ENCODE peak calls at places on chromosome 14, in nine cellular contexts. D, C, N, H, U, L, B, K and F are unnamed samples.

GRCh38 chr14:97977711-97978261 is 1180.6 kb downstream of the VRK1 start:
- DNase-seq in D (peak), C (no peak), N (peak), H (no peak), U (peak), L (peak), B (no peak), K (peak), F (no peak)

GRCh38 chr14:52840916-52841315 is 49.5 kb upstream of the GNPNAT1 start:
- DNase-seq in D (no peak), C (no peak), N (peak), H (no peak), U (no peak), L (no peak), B (peak), K (no peak), F (no peak)

GRCh38 chr14:22420598-22421186 is 168.3 kb downstream of the DAD1 start:
- DNase-seq in D (no peak), C (no peak), N (no peak), H (no peak), U (no peak), L (no peak), B (no peak), K (no peak), F (no peak)

GRCh38 chr14:104020471-104020870 is 65.0 kb upstream of the ASPG start:
- DNase-seq in D (no peak), C (no peak), N (no peak), H (no peak), U (no peak), L (no peak), B (no peak), K (no peak), F (no peak)

GRCh38 chr14:30240002-30240401 is 312.4 kb upstream of the PRKD1 start:
- DNase-seq in D (no peak), C (no peak), N (no peak), H (no peak), U (no peak), L (no peak), B (no peak), K (no peak), F (no peak)

GRCh38 chr14:106518054-106518943 is 991.9 kb downstream of the TMEM121 start:
- DNase-seq in D (peak), C (no peak), N (no peak), H (no peak), U (no peak), L (peak), B (no peak), K (no peak), F (no peak)

GRCh38 chr14:64614992-64615391 is 65.2 kb downstream of the PPP1R36 start:
- DNase-seq in D (no peak), C (no peak), N (no peak), H (no peak), U (no peak), L (no peak), B (no peak), K (no peak), F (no peak)

GRCh38 chr14:49908433-49908782 is 15.5 kb downstream of the ARF6 start:
- DNase-seq in D (no peak), C (no peak), N (no peak), H (no peak), U (no peak), L (no peak), B (no peak), K (no peak), F (no peak)

GRCh38 chr14:50835280-50835679 is 4.3 kb upstream of the NIN start:
- DNase-seq in D (no peak), C (no peak), N (no peak), H (no peak), U (no peak), L (no peak), B (no peak), K (no peak), F (no peak)

GRCh38 chr14:91875515-91876286 is 8.4 kb upstream of the TC2N start:
- DNase-seq in D (peak), C (no peak), N (no peak), H (no peak), U (no peak), L (no peak), B (no peak), K (no peak), F (no peak)

GRCh38 chr14:91877376-91877775 is 10.0 kb upstream of the TC2N start:
- DNase-seq in D (no peak), C (no peak), N (no peak), H (no peak), U (no peak), L (no peak), B (no peak), K (no peak), F (no peak)

GRCh38 chr14:91878274-91878673 is 10.9 kb upstream of the TC2N start:
- DNase-seq in D (no peak), C (no peak), N (peak), H (no peak), U (no peak), L (no peak), B (no peak), K (no peak), F (no peak)

GRCh38 chr14:91879196-91879595 is 11.9 kb upstream of the TC2N start:
- DNase-seq in D (no peak), C (no peak), N (no peak), H (no peak), U (no peak), L (no peak), B (no peak), K (no peak), F (no peak)

DNA sequence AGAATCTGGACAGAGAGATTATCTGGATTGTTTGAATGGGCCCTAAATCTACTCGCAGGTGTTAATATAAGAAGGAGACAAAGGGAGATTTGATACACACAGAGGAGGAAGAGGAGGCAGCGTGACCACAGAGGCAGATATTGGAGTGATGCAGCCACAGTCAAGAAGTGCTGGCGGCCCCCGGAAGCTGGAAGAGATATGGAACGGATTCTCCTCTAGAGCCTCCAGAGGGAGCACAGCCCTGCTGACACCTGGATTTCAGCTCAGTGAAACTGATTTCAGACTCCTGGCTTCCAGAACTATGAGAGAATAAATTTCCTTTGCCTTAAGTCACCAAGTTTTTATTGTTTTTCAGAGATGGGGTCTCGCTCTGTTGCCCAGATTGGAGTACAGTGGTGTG is 9.2 kb upstream of the TC2N start:
- DNase-seq in D (no peak), C (no peak), N (peak), H (no peak), U (no peak), L (no peak), B (no peak), K (no peak), F (no peak)
- TF ChIP-seq CTCF in D (no peak), C (no peak), N (no peak), H (no peak), U (no peak), L (no peak), B (no peak), K (no peak), F (no peak)

DNA sequence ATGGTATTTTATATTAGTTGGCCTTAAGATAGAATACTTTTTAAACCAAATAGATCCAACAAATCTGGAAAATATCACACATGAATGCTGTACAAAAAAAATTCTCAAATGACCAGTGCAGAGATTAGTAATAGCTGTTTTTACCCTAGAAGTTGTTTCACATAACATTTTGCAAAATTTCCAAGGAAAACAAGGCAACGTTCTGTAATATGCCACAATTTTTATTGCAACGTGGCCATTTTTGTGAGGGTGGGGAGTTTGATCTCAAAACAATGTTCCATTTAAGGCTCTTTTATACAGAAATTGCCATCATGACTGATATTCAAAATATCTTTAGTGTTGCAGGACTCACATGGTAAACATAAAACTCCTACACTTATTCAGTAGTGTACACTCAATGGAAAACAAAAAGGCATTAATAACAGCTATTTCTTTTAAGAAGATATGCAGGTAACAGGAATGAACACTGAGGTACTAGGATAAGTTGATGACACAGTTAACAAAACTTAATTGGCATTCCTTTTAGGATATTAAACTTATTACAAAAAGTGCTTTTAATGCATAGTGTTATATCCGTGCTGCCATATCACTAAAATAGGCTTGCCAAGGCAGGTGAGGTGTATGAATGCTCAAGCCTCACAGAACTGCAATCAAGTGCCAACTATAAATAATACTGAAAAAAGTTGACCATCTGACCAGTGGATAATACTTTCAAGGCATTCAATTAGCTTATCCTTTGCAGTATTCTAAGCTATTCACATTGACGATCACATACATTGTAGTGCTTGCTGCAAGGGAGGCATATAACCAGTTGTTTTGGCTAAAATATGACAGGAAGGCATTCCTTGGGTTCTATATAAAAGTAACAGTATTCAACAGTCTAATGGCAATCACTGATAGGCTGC is 2.3 kb downstream of the CFL2 start:
- DNase-seq in D (no peak), C (no peak), N (no peak), H (no peak), U (no peak), L (no peak), B (no peak), K (no peak), F (no peak)
- H3K4me3 ChIP-seq in D (no peak), C (no peak), N (peak), H (no peak), U (peak), L (peak), B (no peak), K (peak), F (no peak)

GRCh38 chr14:36177489-36177888 is 967 bp upstream of the PTCSC3 start:
- DNase-seq in D (no peak), C (no peak), N (no peak), H (no peak), U (no peak), L (no peak), B (no peak), K (no peak), F (no peak)
- TF ChIP-seq CTCF in D (no peak), C (no peak), N (no peak), H (no peak), U (no peak), L (no peak), B (no peak), K (no peak), F (no peak)

GRCh38 chr14:100569734-100570251 is 17.4 kb downstream of the BEGAIN start:
- DNase-seq in D (no peak), C (no peak), N (no peak), H (no peak), U (no peak), L (no peak), B (no peak), K (no peak), F (no peak)
- H3K4me3 ChIP-seq in D (no peak), C (no peak), N (no peak), H (no peak), U (no peak), L (no peak), B (no peak), K (no peak), F (no peak)

GRCh38 chr14:94636744-94637412 is 24.7 kb downstream of the SERPINA3 start:
- DNase-seq in D (no peak), C (no peak), N (no peak), H (no peak), U (no peak), L (no peak), B (no peak), K (no peak), F (peak)
- TF ChIP-seq CTCF in D (no peak), C (peak), N (no peak), H (no peak), U (no peak), L (no peak), B (peak), K (no peak), F (peak)

GRCh38 chr14:26598672-26599131 is 869 bp upstream of the NOVA1 start:
- DNase-seq in D (peak), C (no peak), N (no peak), H (no peak), U (no peak), L (no peak), B (no peak), K (no peak), F (no peak)
- H3K4me3 ChIP-seq in D (peak), C (peak), N (peak), H (peak), U (peak), L (peak), B (peak), K (peak), F (peak)

DNA sequence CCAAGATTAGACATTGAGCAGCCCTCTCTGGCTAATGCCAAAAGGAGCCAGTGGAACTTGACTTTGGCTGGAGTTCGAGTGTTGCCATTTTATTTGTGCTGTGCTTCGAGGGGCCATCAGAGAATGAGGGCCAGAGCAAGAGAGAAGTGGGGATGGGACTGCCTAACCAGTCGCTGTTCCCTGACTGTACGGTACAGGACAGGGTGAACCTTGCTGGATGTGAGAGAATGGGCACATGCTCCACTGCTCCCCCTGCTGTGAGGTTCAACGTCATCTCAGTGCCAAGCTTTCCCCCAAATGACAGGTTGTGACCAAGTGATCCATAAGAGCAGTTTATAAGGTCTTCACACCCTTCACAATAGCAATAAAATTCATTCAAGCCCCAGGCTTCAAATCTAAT is 55.1 kb upstream of the BCL11B start:
- DNase-seq in D (peak), C (no peak), N (no peak), H (no peak), U (no peak), L (no peak), B (no peak), K (no peak), F (no peak)
- TF ChIP-seq CTCF in D (no peak), C (no peak), N (no peak), H (no peak), U (no peak), L (no peak), B (no peak), K (no peak), F (no peak)

DNA sequence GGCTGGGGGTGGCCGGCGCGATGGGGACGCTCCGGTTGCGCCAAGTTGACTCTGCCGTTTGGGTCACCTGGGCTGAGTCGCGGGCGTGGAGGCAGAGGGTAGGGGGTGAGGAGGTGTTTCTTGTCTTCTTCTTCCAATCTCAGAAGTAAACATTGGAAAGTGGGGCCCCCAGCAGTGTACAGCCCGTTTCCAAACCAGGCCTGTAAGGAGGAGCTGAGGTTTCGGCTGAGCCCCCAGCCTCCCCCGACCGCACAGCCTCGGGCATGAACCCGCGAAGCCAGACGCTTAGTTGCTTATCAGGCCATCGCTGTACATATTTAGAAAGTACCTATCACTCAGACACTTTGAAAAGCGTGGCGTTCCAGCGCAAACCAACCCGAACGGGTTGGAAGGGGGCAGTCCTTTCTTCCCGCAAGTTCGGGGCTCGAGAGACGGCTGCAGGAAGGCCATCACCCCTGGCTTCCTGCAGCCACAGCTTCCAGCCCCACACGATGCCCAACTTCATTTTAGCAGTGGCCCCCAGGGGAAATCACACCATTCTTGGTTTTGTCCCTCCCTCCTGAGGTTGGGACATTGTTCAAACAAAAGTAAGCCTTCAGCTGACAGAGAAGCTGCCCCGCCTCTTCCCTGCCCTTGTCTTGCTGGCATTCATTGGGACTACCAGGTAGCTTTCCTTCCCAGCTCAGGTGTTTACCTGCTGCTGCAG is 164.1 kb downstream of the ZFP36L1 start:
- DNase-seq in D (peak), C (no peak), N (peak), H (no peak), U (no peak), L (no peak), B (no peak), K (no peak), F (no peak)
- H3K4me3 ChIP-seq in D (peak), C (no peak), N (no peak), H (no peak), U (peak), L (peak), B (no peak), K (peak), F (no peak)

GRCh38 chr14:46663382-46663781 is 11.8 kb upstream of the RPL10L start:
- DNase-seq in D (no peak), C (no peak), N (no peak), H (no peak), U (no peak), L (no peak), B (no peak), K (no peak), F (no peak)

DNA sequence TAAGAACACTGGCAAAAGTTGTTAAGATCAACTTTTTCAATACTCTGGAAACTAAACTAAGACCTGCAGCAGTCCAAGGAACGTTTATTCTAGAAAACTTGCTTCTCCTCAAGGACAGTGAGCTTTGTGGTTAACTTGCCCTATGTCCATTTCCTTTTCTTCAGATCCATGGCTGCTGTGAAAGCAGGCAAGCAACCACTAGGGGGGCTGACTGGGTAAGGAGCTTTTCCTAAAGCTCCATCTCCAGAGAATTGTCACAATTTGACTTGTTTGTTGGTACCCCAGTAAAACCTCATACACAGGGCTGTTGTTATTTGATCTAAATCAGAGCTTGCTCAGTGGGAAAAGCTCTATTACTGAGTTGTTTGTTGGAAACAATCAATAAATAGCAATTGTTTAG is 10.1 kb upstream of the RPL10L start:
- DNase-seq in D (no peak), C (no peak), N (no peak), H (no peak), U (no peak), L (no peak), B (no peak), K (no peak), F (no peak)
- TF ChIP-seq CTCF in D (no peak), C (no peak), N (no peak), H (no peak), U (no peak), L (no peak), B (no peak), K (no peak), F (peak)

GRCh38 chr14:91284791-91285548 is 40.5 kb upstream of the GPR68 start:
- DNase-seq in D (no peak), C (peak), N (no peak), H (no peak), U (no peak), L (no peak), B (no peak), K (no peak), F (no peak)

GRCh38 chr14:91284146-91284790 is 39.8 kb upstream of the GPR68 start:
- DNase-seq in D (no peak), C (peak), N (no peak), H (no peak), U (no peak), L (no peak), B (peak), K (no peak), F (no peak)

GRCh38 chr14:91281346-91281745 is 36.8 kb upstream of the GPR68 start:
- DNase-seq in D (no peak), C (no peak), N (no peak), H (no peak), U (no peak), L (no peak), B (no peak), K (no peak), F (no peak)

GRCh38 chr14:91283666-91284065 is 39.2 kb upstream of the GPR68 start:
- DNase-seq in D (no peak), C (no peak), N (no peak), H (no peak), U (no peak), L (no peak), B (no peak), K (no peak), F (no peak)

GRCh38 chr14:91282954-91283645 is 38.6 kb upstream of the GPR68 start:
- DNase-seq in D (no peak), C (no peak), N (no peak), H (no peak), U (no peak), L (no peak), B (no peak), K (no peak), F (no peak)
- H3K4me3 ChIP-seq in D (no peak), C (no peak), N (no peak), H (no peak), U (no peak), L (no peak), B (no peak), K (no peak), F (no peak)